ENCODE peak calls at places on chromosomes 7 and 10, in four cellular contexts. O is ascending aorta, D is left ventricle myocardium inferior, N is fibroblast of the aortic adventitia. J is an unnamed sample.

GRCh38 chr7:28745351-28745750 is 212.8 kb downstream of the TRIL start:
- DNase-seq in O (no peak), D (peak; percentile 33), N (no peak), J (no peak)

GRCh38 chr7:44724276-44724675 is 24.4 kb upstream of the ZMIZ2 start:
- DNase-seq in O (no peak), D (no peak), N (no peak), J (no peak)

GRCh38 chr10:24208661-24209420 is at the start of gene KIAA1217:
- DNase-seq in O (peak; percentile 66), D (peak; percentile 65), N (peak; percentile 56), J (peak; percentile 57)

GRCh38 chr10:4459531-4459930 is 366.5 kb upstream of the AKR1E2 start:
- DNase-seq in O (no peak), D (no peak), N (no peak), J (peak; percentile 75)

GRCh38 chr10:92027141-92027540 is 103.6 kb downstream of the BTAF1 start:
- DNase-seq in O (no peak), D (no peak), N (no peak), J (no peak)

GRCh38 chr7:15765753-15766152 is 79.3 kb upstream of the MEOX2 start:
- DNase-seq in O (no peak), D (no peak), N (no peak), J (no peak)

GRCh38 chr10:69315610-69316312 is 37.5 kb downstream of the HK1 start:
- DNase-seq in O (no peak), D (no peak), N (no peak), J (no peak)

GRCh38 chr10:12658526-12658925 is 309.2 kb downstream of the CAMK1D start:
- DNase-seq in O (no peak), D (no peak), N (no peak), J (no peak)

GRCh38 chr7:40659231-40659630 is 524.4 kb downstream of the SUGCT start:
- DNase-seq in O (no peak), D (peak; percentile 22), N (no peak), J (no peak)

GRCh38 chr7:100373261-100373831 is at the start of gene PILRA:
- DNase-seq in O (no peak), D (peak; percentile 36), N (peak; percentile 31), J (no peak)

GRCh38 chr7:96321670-96322372 is at the start of gene SLC25A13:
- DNase-seq in O (peak; percentile 94), D (peak; percentile 95), N (peak; percentile 75), J (peak; percentile 85)

GRCh38 chr10:129963076-129963830 is 821 bp downstream of the EBF3 start:
- DNase-seq in O (peak; percentile 65), D (no peak), N (peak; percentile 59), J (peak; percentile 46)

GRCh38 chr10:118471863-118472262 is 123.6 kb downstream of the PRLHR start:
- DNase-seq in O (no peak), D (no peak), N (peak; percentile 47), J (peak; percentile 4)

GRCh38 chr7:36607741-36608140 is 116.6 kb downstream of the AOAH start:
- DNase-seq in O (no peak), D (no peak), N (no peak), J (no peak)

GRCh38 chr10:51489009-51489408 is 210.4 kb downstream of the CSTF2T start:
- DNase-seq in O (no peak), D (no peak), N (no peak), J (no peak)

GRCh38 chr7:106345421-106346166 is 60.8 kb upstream of the NAMPT start:
- DNase-seq in O (no peak), D (no peak), N (peak; percentile 44), J (peak; percentile 71)

GRCh38 chr7:5532520-5533335 is 109.1 kb upstream of the TNRC18 start:
- DNase-seq in O (peak; percentile 81), D (peak; percentile 62), N (peak; percentile 28), J (no peak)

GRCh38 chr10:113084031-113084430 is 134.0 kb downstream of the TCF7L2 start:
- DNase-seq in O (no peak), D (no peak), N (no peak), J (peak; percentile 68)

GRCh38 chr7:73971701-73972341 is 56.2 kb upstream of the ELN start:
- DNase-seq in O (peak; percentile 57), D (no peak), N (no peak), J (no peak)

GRCh38 chr10:129740532-129741279 is 223.4 kb downstream of the EBF3 start:
- DNase-seq in O (no peak), D (no peak), N (no peak), J (no peak)

GRCh38 chr10:77965294-77965693 is 38.7 kb upstream of the DLG5 start:
- DNase-seq in O (no peak), D (no peak), N (peak; percentile 90), J (peak; percentile 58)

GRCh38 chr7:150860978-150861295 is 8.6 kb downstream of the AOC1 start:
- DNase-seq in O (no peak), D (no peak), N (no peak), J (no peak)

GRCh38 chr10:74669210-74669609 is 157.2 kb upstream of the KAT6B start:
- DNase-seq in O (no peak), D (no peak), N (no peak), J (no peak)

GRCh38 chr7:14894826-14895225 is 7.7 kb downstream of the DGKB start:
- DNase-seq in O (no peak), D (no peak), N (no peak), J (peak; percentile 6)

GRCh38 chr7:121938429-121938996 is 65.6 kb downstream of the PTPRZ1 start:
- DNase-seq in O (no peak), D (no peak), N (no peak), J (no peak)

GRCh38 chr10:72567884-72568283 is 58.0 kb downstream of the MICU1 start:
- DNase-seq in O (no peak), D (no peak), N (no peak), J (peak; percentile 35)

GRCh38 chr10:43452356-43452914 is 15.5 kb downstream of the ZNF487 start:
- DNase-seq in O (no peak), D (no peak), N (no peak), J (no peak)

GRCh38 chr10:133125901-133126300 is 34.1 kb upstream of the KNDC1 start:
- DNase-seq in O (no peak), D (peak; percentile 7), N (no peak), J (no peak)

GRCh38 chr10:106830466-106830865 is 334.0 kb downstream of the SORCS1 start:
- DNase-seq in O (no peak), D (no peak), N (no peak), J (no peak)

GRCh38 chr7:102061981-102062390 is 224.7 kb upstream of the SH2B2 start:
- DNase-seq in O (peak; percentile 68), D (no peak), N (no peak), J (no peak)

GRCh38 chr10:122375761-122376160 is 1.3 kb downstream of the PLEKHA1 start:
- DNase-seq in O (no peak), D (no peak), N (no peak), J (no peak)

GRCh38 chr10:101287183-101287830 is 58.0 kb upstream of the LBX1 start:
- DNase-seq in O (no peak), D (no peak), N (no peak), J (no peak)

GRCh38 chr10:101576229-101576863 is 11.7 kb downstream of the POLL start:
- DNase-seq in O (no peak), D (no peak), N (peak; percentile 16), J (no peak)

GRCh38 chr7:136865777-136866176 is 2.7 kb upstream of the CHRM2 start:
- DNase-seq in O (no peak), D (no peak), N (no peak), J (no peak)
- TF ChIP-seq CTCF in O (no peak), D (no peak), N (no peak), J (no peak)

GRCh38 chr7:2068693-2069471 is 163.9 kb downstream of the MAD1L1 start:
- DNase-seq in O (no peak), D (no peak), N (no peak), J (no peak)
- TF ChIP-seq CTCF in O (no peak), D (no peak), N (no peak), J (no peak)

GRCh38 chr7:147584771-147585193 is 1005.8 kb upstream of the C7orf33 start:
- DNase-seq in O (no peak), D (no peak), N (no peak), J (no peak)
- TF ChIP-seq CTCF in O (no peak), D (no peak), N (no peak), J (no peak)

GRCh38 chr10:93039110-93039509 is 21.5 kb upstream of the CYP26C1 start:
- DNase-seq in O (no peak), D (no peak), N (peak; percentile 10), J (no peak)

GRCh38 chr10:93034426-93034825 is 26.2 kb upstream of the CYP26C1 start:
- DNase-seq in O (no peak), D (no peak), N (peak; percentile 70), J (peak; percentile 59)

GRCh38 chr10:93039721-93040120 is 20.9 kb upstream of the CYP26C1 start:
- DNase-seq in O (no peak), D (no peak), N (peak; percentile 64), J (peak; percentile 77)
- TF ChIP-seq CTCF in O (peak; percentile 40), D (peak; percentile 32), N (peak; percentile 77), J (peak; percentile 80)

GRCh38 chr10:21021843-21022594 is 124.9 kb upstream of the NEBL start:
- DNase-seq in O (no peak), D (no peak), N (no peak), J (no peak)
- TF ChIP-seq CTCF in O (no peak), D (peak; percentile 28), N (no peak), J (peak; percentile 29)

GRCh38 chr7:3367271-3367670 is 66.2 kb downstream of the SDK1 start:
- DNase-seq in O (no peak), D (no peak), N (no peak), J (no peak)

GRCh38 chr7:3371601-3372000 is 70.5 kb downstream of the SDK1 start:
- DNase-seq in O (no peak), D (no peak), N (no peak), J (no peak)

GRCh38 chr7:3370068-3370704 is 69.1 kb downstream of the SDK1 start:
- DNase-seq in O (no peak), D (no peak), N (no peak), J (peak; percentile 16)
- TF ChIP-seq CTCF in O (no peak), D (no peak), N (no peak), J (no peak)

GRCh38 chr10:46308666-46309450 is 22.1 kb downstream of the ANTXRL start:
- DNase-seq in O (no peak), D (peak; percentile 61), N (no peak), J (no peak)

GRCh38 chr10:46310851-46311250 is 24.1 kb downstream of the ANTXRL start:
- DNase-seq in O (peak; percentile 48), D (no peak), N (no peak), J (no peak)

GRCh38 chr10:46310143-46310514 is 23.3 kb downstream of the ANTXRL start:
- DNase-seq in O (no peak), D (no peak), N (no peak), J (no peak)

GRCh38 chr10:46308113-46308415 is 21.3 kb downstream of the ANTXRL start:
- DNase-seq in O (no peak), D (no peak), N (no peak), J (no peak)

DNA sequence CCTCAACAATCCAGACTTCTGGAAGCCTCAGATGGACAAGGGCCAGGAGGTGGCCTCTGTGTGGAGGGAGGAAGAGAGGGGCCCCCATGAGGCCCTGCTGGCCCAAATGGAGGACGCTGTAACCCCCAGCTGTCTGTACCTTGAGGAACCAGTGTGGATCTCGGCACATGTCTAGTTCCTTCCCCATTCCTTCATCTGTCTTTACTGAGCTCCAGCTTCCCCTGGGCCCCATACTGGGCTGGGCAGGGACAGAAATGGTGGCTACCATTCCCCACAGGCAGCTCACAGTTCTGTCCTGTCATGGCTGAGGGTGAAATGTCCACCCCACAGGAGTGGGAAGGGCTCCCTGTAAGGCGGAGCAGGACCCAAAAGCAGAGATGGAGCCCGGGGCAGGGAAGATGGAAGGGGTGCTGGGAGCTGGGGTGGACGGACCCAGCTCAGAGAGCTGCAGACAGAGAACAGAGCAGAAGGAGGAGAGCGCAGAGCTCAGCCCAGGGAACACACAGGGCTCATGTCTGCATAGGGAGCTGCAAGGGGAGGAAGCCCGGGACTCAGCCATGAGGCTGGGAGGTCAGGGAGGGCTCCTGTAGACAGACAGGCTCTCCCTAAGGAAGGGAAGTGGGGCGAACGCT is 22.8 kb downstream of the ANTXRL start:
- DNase-seq in O (peak; percentile 39), D (no peak), N (no peak), J (no peak)
- TF ChIP-seq CTCF in O (no peak), D (no peak), N (no peak), J (no peak)